ENCODE peak calls at places on chromosomes 16 and 17, in nine cellular contexts. H, T, Y, B, I, V, U, L and D are unnamed samples.

GRCh38 chr16:4679156-4679853 is 14.1 kb upstream of the NUDT16L1 start:
- DNase-seq in H (no peak), T (no peak), Y (no peak), B (no peak), I (no peak), V (no peak), U (no peak), L (no peak), D (peak; percentile 61)

GRCh38 chr16:29790949-29791844 is 646 bp downstream of the KIF22 start:
- DNase-seq in H (peak; percentile 32), T (no peak), Y (peak; percentile 30), B (no peak), I (peak; percentile 51), V (no peak), U (no peak), L (peak; percentile 24), D (peak; percentile 39)

GRCh38 chr17:72121164-72122001 is 563 bp downstream of the SOX9 start:
- DNase-seq in H (no peak), T (no peak), Y (peak; percentile 71), B (no peak), I (peak; percentile 85), V (peak; percentile 48), U (peak; percentile 66), L (peak; percentile 63), D (peak; percentile 85)

GRCh38 chr17:78557598-78558039 is 19.6 kb downstream of the DNAH17 start:
- DNase-seq in H (no peak), T (no peak), Y (no peak), B (no peak), I (peak; percentile 92), V (peak; percentile 39), U (no peak), L (no peak), D (peak; percentile 59)

GRCh38 chr17:79272666-79273219 is 198.1 kb downstream of the ENGASE start:
- DNase-seq in H (no peak), T (no peak), Y (no peak), B (peak; percentile 31), I (peak; percentile 57), V (peak; percentile 57), U (no peak), L (no peak), D (peak; percentile 85)

GRCh38 chr17:77246110-77247047 is 105.6 kb downstream of the SEC14L1 start:
- DNase-seq in H (peak; percentile 62), T (peak; percentile 82), Y (no peak), B (no peak), I (no peak), V (no peak), U (no peak), L (no peak), D (no peak)

GRCh38 chr16:71775949-71776348 is 32.7 kb downstream of the AP1G1 start:
- DNase-seq in H (peak; percentile 11), T (peak; percentile 22), Y (no peak), B (no peak), I (no peak), V (no peak), U (no peak), L (no peak), D (no peak)

GRCh38 chr17:79026345-79027273 is 2.6 kb downstream of the C1QTNF1 start:
- DNase-seq in H (no peak), T (no peak), Y (no peak), B (peak; percentile 61), I (peak; percentile 73), V (peak; percentile 95), U (no peak), L (no peak), D (peak; percentile 64)

GRCh38 chr17:48215583-48216139 is 108.1 kb downstream of the SNX11 start:
- DNase-seq in H (no peak), T (peak; percentile 16), Y (peak; percentile 61), B (peak; percentile 71), I (peak; percentile 66), V (peak; percentile 83), U (peak; percentile 82), L (peak; percentile 71), D (peak; percentile 26)

GRCh38 chr16:65576631-65577030 is 454.8 kb upstream of the CDH11 start:
- DNase-seq in H (peak; percentile 3), T (no peak), Y (peak; percentile 70), B (no peak), I (no peak), V (no peak), U (peak; percentile 87), L (no peak), D (no peak)

GRCh38 chr17:3681565-3681964 is 13.0 kb downstream of the EMC6 start:
- DNase-seq in H (no peak), T (peak; percentile 1), Y (no peak), B (no peak), I (no peak), V (no peak), U (no peak), L (no peak), D (no peak)

GRCh38 chr16:58628845-58629680 is 563 bp downstream of the CNOT1 start:
- DNase-seq in H (peak; percentile 77), T (peak; percentile 62), Y (peak; percentile 43), B (no peak), I (peak; percentile 84), V (peak; percentile 23), U (peak; percentile 50), L (peak; percentile 55), D (no peak)

GRCh38 chr17:37465058-37465616 is 24.6 kb upstream of the DUSP14 start:
- DNase-seq in H (no peak), T (no peak), Y (no peak), B (no peak), I (peak; percentile 60), V (peak; percentile 57), U (no peak), L (no peak), D (no peak)

GRCh38 chr17:8447816-8448215 is 12.1 kb downstream of the NDEL1 start:
- DNase-seq in H (no peak), T (no peak), Y (peak; percentile 10), B (no peak), I (no peak), V (no peak), U (no peak), L (no peak), D (no peak)

GRCh38 chr17:82716383-82717181 is at the start of gene FN3KRP:
- DNase-seq in H (peak; percentile 98), T (peak; percentile 96), Y (peak; percentile 98), B (peak; percentile 89), I (peak; percentile 97), V (peak; percentile 89), U (peak; percentile 91), L (peak; percentile 99), D (peak; percentile 100)

GRCh38 chr17:61202564-61202963 is 197.1 kb upstream of the TBX2 start:
- DNase-seq in H (no peak), T (no peak), Y (no peak), B (no peak), I (peak; percentile 75), V (peak; percentile 34), U (no peak), L (no peak), D (no peak)
- TF ChIP-seq EZH2phosphoT487 in H (no peak), T (no peak), Y (no peak), B (no peak), I (no peak), V (no peak), U (no peak), L (no peak), D (no peak)

GRCh38 chr16:52773026-52773425 is 226.1 kb upstream of the TOX3 start:
- DNase-seq in H (no peak), T (no peak), Y (no peak), B (no peak), I (no peak), V (no peak), U (no peak), L (no peak), D (no peak)
- TF ChIP-seq EZH2phosphoT487 in H (no peak), T (no peak), Y (no peak), B (no peak), I (no peak), V (no peak), U (no peak), L (no peak), D (no peak)

DNA sequence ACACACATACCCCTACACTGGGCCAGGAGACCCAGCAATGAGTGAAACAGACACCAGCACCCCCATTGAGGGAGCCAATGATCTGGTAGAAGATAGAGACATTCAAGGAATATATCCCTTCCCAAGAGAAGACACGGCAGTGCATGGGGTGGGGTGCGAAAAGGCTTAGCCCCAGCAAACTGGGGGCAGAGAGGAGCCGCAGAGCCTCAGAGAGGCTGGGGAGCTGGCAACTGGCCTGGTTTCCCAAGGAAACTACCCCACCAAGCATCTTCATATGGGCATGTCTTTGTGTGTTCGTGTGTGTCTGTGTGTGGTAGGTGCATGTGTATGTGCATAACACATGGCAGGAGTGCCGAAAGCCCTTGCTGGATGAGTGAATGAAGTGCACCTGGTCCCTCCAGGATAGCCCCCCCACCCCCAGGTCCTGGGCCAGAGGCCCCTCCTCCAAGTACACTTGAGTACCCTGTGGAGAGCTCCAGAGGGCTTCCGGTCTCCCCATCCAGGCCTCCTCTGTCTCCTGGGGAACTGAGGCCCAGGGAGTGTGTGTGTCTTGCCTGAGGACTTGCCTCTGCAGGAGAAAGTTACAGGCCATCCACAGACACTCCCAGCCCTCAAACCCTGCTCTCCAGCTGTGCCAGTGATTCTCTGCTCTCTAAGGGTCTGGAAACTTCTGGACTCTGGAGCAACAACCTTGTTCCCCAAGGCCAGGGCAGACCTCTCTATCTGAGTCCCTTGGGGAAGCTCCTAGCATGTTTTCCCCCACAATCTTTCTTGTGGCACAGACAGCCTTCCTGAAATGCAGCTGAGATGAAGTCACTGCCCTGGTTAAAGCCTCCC is 15.9 kb downstream of the TBX2 start:
- DNase-seq in H (no peak), T (no peak), Y (no peak), B (no peak), I (peak; percentile 43), V (no peak), U (no peak), L (no peak), D (no peak)
- TF ChIP-seq EZH2phosphoT487 in H (no peak), T (no peak), Y (no peak), B (no peak), I (no peak), V (no peak), U (no peak), L (no peak), D (no peak)

DNA sequence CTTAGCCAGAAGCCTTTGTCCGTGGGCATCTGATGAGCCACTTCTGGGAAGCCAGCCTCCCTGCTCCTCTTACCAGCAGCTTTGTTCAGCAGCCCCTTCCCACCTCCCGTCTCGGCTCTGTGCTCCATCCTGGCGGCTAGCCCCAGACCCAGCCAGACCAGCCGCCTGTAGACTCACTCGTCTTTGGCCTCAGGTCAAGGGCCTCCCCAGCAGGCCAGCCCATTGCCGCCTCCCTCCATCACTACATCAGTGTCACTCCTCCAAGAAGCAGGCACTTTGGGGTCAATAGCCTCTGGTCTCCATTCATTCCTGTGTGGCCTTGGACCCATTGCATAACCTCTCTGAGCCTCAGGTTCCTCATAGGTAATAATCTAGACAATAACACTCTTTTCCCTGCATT is 20.9 kb upstream of the CRHR1 start:
- DNase-seq in H (no peak), T (no peak), Y (no peak), B (no peak), I (no peak), V (no peak), U (no peak), L (no peak), D (no peak)
- TF ChIP-seq EZH2phosphoT487 in H (no peak), T (no peak), Y (no peak), B (no peak), I (no peak), V (no peak), U (no peak), L (no peak), D (no peak)

GRCh38 chr16:87507351-87508069 is 14.7 kb upstream of the ZCCHC14 start:
- DNase-seq in H (no peak), T (no peak), Y (no peak), B (no peak), I (peak; percentile 60), V (no peak), U (no peak), L (no peak), D (no peak)
- TF ChIP-seq EZH2phosphoT487 in H (no peak), T (no peak), Y (no peak), B (no peak), I (no peak), V (no peak), U (no peak), L (no peak), D (no peak)